ENCODE peak calls at places on chromosomes 16 and 17, in seven cellular contexts. P is tibial artery; I is CD4-positive, alpha-beta T cell; L is thoracic aorta; Q is SK-N-SH; Y is fibroblast of lung; Z is CD4-positive, CD25-positive, alpha-beta regulatory T cell. V is an unnamed sample.

GRCh38 chr17:10633738-10634379 is 23.2 kb downstream of the MYH3 start:
- DNase-seq in P (no peak), I (no peak), L (no peak), Q (no peak), Y (no peak), Z (no peak), V (no peak)

GRCh38 chr17:40320771-40321501 is 12.0 kb downstream of the RARA start:
- DNase-seq in P (peak), I (peak), L (no peak), Q (no peak), Y (no peak), Z (no peak), V (no peak)

GRCh38 chr16:2339521-2340484 is 725 bp downstream of the ABCA3 start:
- DNase-seq in P (peak), I (peak), L (no peak), Q (peak), Y (peak), Z (peak), V (no peak)

GRCh38 chr16:26857371-26857770 is 209.4 kb upstream of the C16orf82 start:
- DNase-seq in P (no peak), I (no peak), L (no peak), Q (no peak), Y (no peak), Z (no peak), V (no peak)

GRCh38 chr17:34306466-34306865 is 12.8 kb upstream of the CCL8 start:
- DNase-seq in P (no peak), I (no peak), L (no peak), Q (peak), Y (peak), Z (no peak), V (no peak)

GRCh38 chr17:62110923-62111484 is 45.9 kb upstream of the MED13 start:
- DNase-seq in P (no peak), I (no peak), L (no peak), Q (no peak), Y (no peak), Z (no peak), V (no peak)

GRCh38 chr16:57260294-57260929 is 15.4 kb downstream of the ARL2BP start:
- DNase-seq in P (no peak), I (peak), L (no peak), Q (no peak), Y (peak), Z (no peak), V (no peak)

GRCh38 chr16:88853336-88853941 is 3.3 kb downstream of the GALNS start:
- DNase-seq in P (peak), I (no peak), L (no peak), Q (no peak), Y (no peak), Z (no peak), V (no peak)

GRCh38 chr17:81589612-81590011 is 37.5 kb upstream of the FAAP100 start:
- DNase-seq in P (no peak), I (no peak), L (no peak), Q (no peak), Y (no peak), Z (no peak), V (no peak)

GRCh38 chr16:68244481-68244902 is 681 bp upstream of the PLA2G15 start:
- DNase-seq in P (no peak), I (no peak), L (no peak), Q (peak), Y (no peak), Z (no peak), V (no peak)

GRCh38 chr16:68244903-68245853 is at the start of gene PLA2G15:
- DNase-seq in P (peak), I (peak), L (peak), Q (peak), Y (peak), Z (peak), V (peak)

GRCh38 chr16:68246671-68247070 is 1.5 kb downstream of the PLA2G15 start:
- DNase-seq in P (no peak), I (no peak), L (no peak), Q (no peak), Y (no peak), Z (no peak), V (no peak)

GRCh38 chr16:68247400-68247799 is 2.2 kb downstream of the PLA2G15 start:
- DNase-seq in P (no peak), I (no peak), L (no peak), Q (no peak), Y (no peak), Z (no peak), V (no peak)

GRCh38 chr16:68246121-68246520 is 948 bp downstream of the PLA2G15 start:
- DNase-seq in P (no peak), I (no peak), L (no peak), Q (no peak), Y (no peak), Z (no peak), V (no peak)
- H3K27ac ChIP-seq in P (peak), I (no peak), L (peak), Q (no peak), Y (no peak), Z (no peak), V (peak)

GRCh38 chr16:1213231-1213630 is 11.8 kb downstream of the TPSG1 start:
- DNase-seq in P (no peak), I (no peak), L (no peak), Q (no peak), Y (no peak), Z (no peak), V (no peak)
- H3K27ac ChIP-seq in P (no peak), I (no peak), L (no peak), Q (no peak), Y (no peak), Z (no peak), V (no peak)

DNA sequence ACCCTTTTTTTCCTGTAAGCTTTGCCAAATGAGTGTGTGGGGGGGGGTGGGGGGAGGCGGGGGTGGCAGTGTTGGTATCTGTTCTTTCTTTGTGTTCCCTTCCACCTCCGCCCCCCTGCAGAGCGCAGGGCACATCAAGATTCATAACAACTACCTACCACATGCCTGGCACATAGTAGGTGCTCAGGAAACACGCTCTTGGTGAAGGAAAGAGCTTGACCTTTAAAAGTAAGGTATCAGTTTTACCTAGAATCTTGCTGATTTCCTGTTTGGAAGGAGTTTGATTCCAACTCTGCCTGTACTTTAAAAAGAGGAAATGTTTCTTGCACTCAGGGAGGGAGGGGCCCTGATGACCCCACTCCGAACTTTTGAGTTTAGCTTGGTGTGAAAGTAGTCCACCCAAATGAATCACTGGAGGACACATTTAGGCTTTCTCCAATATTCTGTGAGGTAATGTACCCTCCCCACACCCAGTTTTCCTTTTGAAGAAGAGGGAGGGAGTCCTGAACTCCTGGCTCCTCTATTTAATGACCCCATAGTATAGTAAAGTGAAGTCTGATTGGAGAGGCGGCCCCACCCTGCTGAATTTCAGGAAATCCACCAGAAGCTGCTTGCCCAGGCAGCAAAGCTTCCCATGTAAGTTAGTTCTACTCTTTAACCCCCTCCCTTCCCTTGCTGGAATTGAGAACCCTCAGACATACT is 549 bp upstream of the FAM20A start:
- DNase-seq in P (no peak), I (no peak), L (no peak), Q (no peak), Y (no peak), Z (no peak), V (no peak)
- H3K27ac ChIP-seq in P (peak), I (no peak), L (no peak), Q (no peak), Y (no peak), Z (no peak), V (no peak)

DNA sequence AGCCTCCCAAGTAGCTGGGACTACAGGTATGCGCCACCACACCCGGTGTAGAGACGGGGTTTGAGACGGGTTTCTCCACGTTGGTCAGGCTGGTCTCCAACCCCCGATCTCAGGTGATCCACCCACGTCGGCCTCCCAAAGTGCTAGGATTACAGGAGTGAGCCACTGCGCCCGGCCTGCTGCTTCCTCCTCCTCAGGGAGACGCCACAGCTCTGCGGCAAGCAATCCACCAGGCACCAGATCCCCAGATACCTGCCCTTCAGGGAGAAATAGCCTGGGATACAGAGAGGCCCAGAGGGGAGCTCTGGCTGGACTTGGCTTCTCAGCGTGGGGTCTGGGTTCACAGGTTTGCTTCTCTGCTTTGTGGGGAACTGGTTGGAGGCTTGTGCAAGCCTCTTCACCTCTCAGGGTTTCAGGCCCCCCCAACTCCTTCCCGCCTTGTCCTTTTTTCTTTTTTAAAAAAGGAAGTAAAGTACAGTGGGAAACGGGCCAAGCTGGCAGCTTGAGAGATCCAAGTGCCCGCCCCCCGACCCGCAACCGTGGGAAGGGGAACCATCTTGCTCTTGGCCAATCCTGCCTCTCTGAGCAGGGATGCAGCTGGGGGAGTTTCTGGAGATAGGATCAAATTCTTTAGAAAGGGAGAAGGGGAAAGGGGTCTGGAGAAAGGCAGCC is 2.6 kb upstream of the SPHK1 start:
- DNase-seq in P (no peak), I (no peak), L (no peak), Q (peak), Y (peak), Z (no peak), V (no peak)
- H3K27ac ChIP-seq in P (no peak), I (no peak), L (peak), Q (no peak), Y (no peak), Z (no peak), V (no peak)

V was measured in substantia nigra.